ENCODE peak calls at places on chromosomes 12 and 14, in four cellular contexts. A is H1, F is adrenal gland, O is H54. N is an unnamed sample.

GRCh38 chr14:58922211-58922940 is 266.1 kb upstream of the DAAM1 start:
- DNase-seq in A (no peak), F (no peak), O (no peak), N (peak)

GRCh38 chr14:24167527-24168114 is 4.3 kb upstream of the REC8 start:
- DNase-seq in A (no peak), F (no peak), O (no peak), N (no peak)

GRCh38 chr12:89390802-89391673 is 38.7 kb upstream of the DUSP6 start:
- DNase-seq in A (no peak), F (no peak), O (no peak), N (peak)

GRCh38 chr12:42779186-42779859 is 189.8 kb upstream of the PRICKLE1 start:
- DNase-seq in A (no peak), F (no peak), O (no peak), N (peak)

GRCh38 chr12:30450872-30451271 is 244.8 kb downstream of the IPO8 start:
- DNase-seq in A (no peak), F (no peak), O (no peak), N (no peak)

GRCh38 chr12:52441320-52441911 is 7.2 kb upstream of the KRT75 start:
- DNase-seq in A (no peak), F (no peak), O (no peak), N (peak)

GRCh38 chr14:63852817-63853730 is at the start of gene SYNE2:
- DNase-seq in A (no peak), F (peak), O (peak), N (peak)

GRCh38 chr14:22556990-22557623 is 31.9 kb downstream of the DAD1 start:
- DNase-seq in A (peak), F (peak), O (peak), N (peak)

GRCh38 chr12:62438098-62438692 is 28.4 kb upstream of the MON2 start:
- DNase-seq in A (no peak), F (peak), O (peak), N (peak)

GRCh38 chr14:33404054-33404453 is 465.4 kb downstream of the NPAS3 start:
- DNase-seq in A (no peak), F (no peak), O (peak), N (peak)

GRCh38 chr12:18140969-18141368 is 51.0 kb upstream of the RERGL start:
- DNase-seq in A (no peak), F (no peak), O (no peak), N (no peak)

GRCh38 chr14:73463411-73463810 is 5.1 kb upstream of the NUMB start:
- DNase-seq in A (no peak), F (peak), O (peak), N (peak)

GRCh38 chr12:3641428-3641883 is 111.5 kb downstream of the CRACR2A start:
- DNase-seq in A (no peak), F (no peak), O (no peak), N (peak)

GRCh38 chr12:109888179-109889020 is 8.1 kb upstream of the GLTP start:
- DNase-seq in A (no peak), F (no peak), O (peak), N (peak)

GRCh38 chr12:57844725-57845477 is 1.6 kb downstream of the CTDSP2 start:
- DNase-seq in A (no peak), F (peak), O (peak), N (peak)

GRCh38 chr12:94745562-94745961 is 95.2 kb upstream of the TMCC3 start:
- DNase-seq in A (no peak), F (no peak), O (no peak), N (no peak)

GRCh38 chr14:71130491-71131179 is 223.4 kb downstream of the PCNX1 start:
- DNase-seq in A (no peak), F (peak), O (no peak), N (peak)

GRCh38 chr12:120980800-120981368 is 2.5 kb downstream of the HNF1A start:
- DNase-seq in A (no peak), F (no peak), O (no peak), N (no peak)
- TF ChIP-seq POLR2A in A (no peak), F (no peak), O (no peak), N (no peak)

GRCh38 chr12:104549820-104550480 is 93.2 kb downstream of the CHST11 start:
- DNase-seq in A (no peak), F (no peak), O (peak), N (peak)

GRCh38 chr12:104546575-104546974 is 89.8 kb downstream of the CHST11 start:
- DNase-seq in A (no peak), F (no peak), O (no peak), N (no peak)

GRCh38 chr12:104547239-104547638 is 90.5 kb downstream of the CHST11 start:
- DNase-seq in A (no peak), F (no peak), O (no peak), N (no peak)

GRCh38 chr12:104555650-104556049 is 98.9 kb downstream of the CHST11 start:
- DNase-seq in A (no peak), F (no peak), O (no peak), N (no peak)

GRCh38 chr12:104551313-104551931 is 94.7 kb downstream of the CHST11 start:
- DNase-seq in A (no peak), F (no peak), O (no peak), N (no peak)
- TF ChIP-seq POLR2A in A (no peak), F (no peak), O (no peak), N (no peak)

GRCh38 chr12:50111417-50111692 is 681 bp upstream of the COX14 start:
- DNase-seq in A (no peak), F (no peak), O (no peak), N (no peak)

GRCh38 chr12:50112456-50113218 is 601 bp downstream of the COX14 start:
- DNase-seq in A (peak), F (peak), O (no peak), N (no peak)

GRCh38 chr12:50111693-50112455 is at the start of gene COX14:
- DNase-seq in A (peak), F (peak), O (peak), N (peak)

GRCh38 chr12:50110127-50110761 is 1.8 kb upstream of the COX14 start:
- DNase-seq in A (no peak), F (peak), O (peak), N (no peak)

DNA sequence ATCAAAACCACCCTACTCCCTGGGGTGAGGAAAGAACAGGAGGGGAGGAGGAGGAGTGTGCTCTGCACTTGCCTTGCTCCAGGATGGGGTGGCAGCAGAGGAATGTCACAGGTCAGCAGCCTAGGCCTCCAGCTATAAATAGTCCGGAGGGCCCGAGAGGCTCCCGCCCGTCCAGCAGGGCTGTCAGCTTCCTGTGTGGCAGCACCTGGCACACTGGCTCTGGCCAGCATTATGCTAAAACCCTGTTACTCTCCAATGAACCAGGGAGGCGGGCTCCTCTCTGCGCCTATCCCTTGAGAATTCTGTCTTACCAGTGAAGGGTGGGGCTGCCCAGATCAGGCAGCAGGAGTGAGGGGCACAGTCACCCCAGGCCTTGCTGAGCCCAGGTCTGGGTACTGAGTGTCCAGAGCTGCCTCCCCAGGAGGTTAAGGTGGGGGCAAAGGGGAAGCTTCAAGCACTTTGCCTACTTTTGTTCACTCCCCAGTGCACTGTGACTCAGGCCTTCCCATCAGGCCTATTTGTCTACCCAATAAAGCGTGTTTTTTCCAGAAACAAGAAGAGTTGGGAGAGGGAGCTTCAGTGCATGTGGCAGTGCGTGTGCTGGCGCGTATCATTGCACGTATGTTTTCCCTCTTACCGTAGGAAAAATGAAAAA is 1.1 kb upstream of the COX14 start:
- DNase-seq in A (no peak), F (peak), O (peak), N (peak)
- TF ChIP-seq POLR2A in A (no peak), F (peak), O (no peak), N (no peak)

DNA sequence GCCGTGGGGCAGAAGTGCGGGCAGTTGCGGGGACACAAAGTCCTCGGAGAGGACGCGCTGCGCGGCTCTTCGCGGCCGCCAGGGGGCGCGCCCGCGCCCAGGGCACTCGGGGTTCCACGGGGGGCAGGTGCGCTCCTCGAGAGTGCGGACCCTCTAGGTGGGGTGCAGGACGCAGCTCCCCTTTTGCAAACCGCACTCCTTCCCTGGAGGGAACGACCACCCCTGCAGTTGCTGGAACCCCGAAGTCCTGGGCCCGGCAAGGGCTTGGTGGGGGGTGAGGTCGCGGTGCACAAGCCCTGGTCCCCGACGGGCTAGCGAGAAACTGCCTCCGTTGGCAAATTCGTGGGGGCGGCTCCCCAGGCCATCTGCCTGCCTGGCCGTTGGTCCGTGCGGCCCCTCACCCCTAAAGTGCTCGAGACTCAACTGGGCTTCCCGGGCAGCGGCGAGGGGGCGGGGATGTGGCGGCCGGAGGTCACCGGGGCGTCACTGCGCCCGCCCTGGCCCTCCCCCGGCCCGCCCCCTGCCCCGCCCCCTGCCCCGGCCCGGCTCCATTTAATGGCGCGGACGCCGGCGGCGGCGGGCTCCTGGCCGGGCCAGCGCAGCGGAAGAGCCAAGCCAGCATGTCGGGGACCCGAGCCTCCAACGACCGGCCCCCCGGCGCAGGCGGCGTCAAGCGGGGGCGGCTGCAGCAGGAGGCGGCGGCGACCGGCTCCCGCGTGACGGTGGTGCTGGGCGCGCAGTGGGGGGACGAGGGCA is at the start of gene ADSS1:
- DNase-seq in A (no peak), F (peak), O (no peak), N (no peak)
- TF ChIP-seq POLR2A in A (no peak), F (no peak), O (no peak), N (no peak)

GRCh38 chr12:47773858-47774580 is 981 bp downstream of the SLC48A1 start:
- DNase-seq in A (no peak), F (no peak), O (no peak), N (no peak)
- TF ChIP-seq POLR2A in A (no peak), F (no peak), O (no peak), N (no peak)

GRCh38 chr12:6927999-6928702 is 392 bp downstream of the ATN1 start:
- DNase-seq in A (no peak), F (no peak), O (no peak), N (no peak)
- TF ChIP-seq POLR2A in A (no peak), F (no peak), O (no peak), N (no peak)

N was measured in IMR-90.